ENCODE peak calls at places on chromosome 22, in seven cellular contexts. X is chondrocyte; M is stromal cell of bone marrow; J is stimulated activated CD8-positive, alpha-beta memory T cell treated with anti-CD3 and anti-CD28 coated beads, Interleukin-15, amount 100 ng/mL, for 24 hours; K is stimulated activated CD4-positive, alpha-beta T cell treated with anti-CD3 and anti-CD28 coated beads, Interleukin-1b, Interleukin-23, amount 100 ng/mL, for 24 hours; U is activated CD4-positive, alpha-beta T cell treated with anti-CD3 and anti-CD28 coated beads, Interleukin-2, amount 50 U/mL, for 1 hour; Z is pancreas. G is an unnamed sample.

GRCh38 chr22:49368976-49369725 is 458.5 kb downstream of the BRD1 start:
- DNase-seq in X (peak), M (no peak), J (no peak), K (no peak), U (no peak), Z (peak), G (peak)

GRCh38 chr22:33859311-33859710 is 61.0 kb downstream of the LARGE1 start:
- DNase-seq in X (no peak), M (no peak), J (no peak), K (no peak), U (no peak), Z (no peak), G (no peak)

GRCh38 chr22:35174398-35174797 is 82.9 kb upstream of the HMGXB4 start:
- DNase-seq in X (no peak), M (no peak), J (no peak), K (no peak), U (no peak), Z (no peak), G (no peak)

GRCh38 chr22:23243006-23243573 is 62.8 kb downstream of the BCR start:
- DNase-seq in X (no peak), M (no peak), J (no peak), K (peak), U (peak), Z (no peak), G (no peak)

GRCh38 chr22:49683032-49683431 is 144.6 kb downstream of the BRD1 start:
- DNase-seq in X (no peak), M (no peak), J (no peak), K (no peak), U (no peak), Z (no peak), G (no peak)

GRCh38 chr22:36930041-36930935 is 16.9 kb downstream of the CSF2RB start:
- DNase-seq in X (peak), M (no peak), J (no peak), K (no peak), U (no peak), Z (no peak), G (no peak)

GRCh38 chr22:46758867-46759290 is 3.6 kb upstream of the TBC1D22A start:
- DNase-seq in X (peak), M (peak), J (no peak), K (peak), U (peak), Z (peak), G (peak)

GRCh38 chr22:46791201-46791731 is 28.8 kb downstream of the TBC1D22A start:
- DNase-seq in X (no peak), M (peak), J (peak), K (peak), U (peak), Z (no peak), G (peak)

GRCh38 chr22:19668748-19669147 is 45.6 kb upstream of the SEPTIN5 start:
- DNase-seq in X (no peak), M (no peak), J (no peak), K (no peak), U (no peak), Z (no peak), G (no peak)

GRCh38 chr22:36245805-36246356 is 6.6 kb upstream of the APOL2 start:
- DNase-seq in X (no peak), M (no peak), J (no peak), K (no peak), U (no peak), Z (no peak), G (no peak)

GRCh38 chr22:40654522-40655167 is 18.1 kb upstream of the MRTFA start:
- DNase-seq in X (no peak), M (peak), J (no peak), K (no peak), U (no peak), Z (no peak), G (no peak)

GRCh38 chr22:37564111-37564711 is 3.9 kb downstream of the CDC42EP1 start:
- DNase-seq in X (no peak), M (no peak), J (no peak), K (no peak), U (no peak), Z (no peak), G (no peak)

GRCh38 chr22:30712094-30712493 is 17.4 kb downstream of the OSBP2 start:
- DNase-seq in X (no peak), M (no peak), J (no peak), K (no peak), U (no peak), Z (no peak), G (no peak)

GRCh38 chr22:31141551-31141950 is 1.2 kb upstream of the PLA2G3 start:
- DNase-seq in X (no peak), M (no peak), J (no peak), K (no peak), U (no peak), Z (peak), G (no peak)

GRCh38 chr22:37349043-37349814 is 66.9 kb downstream of the CYTH4 start:
- DNase-seq in X (no peak), M (no peak), J (no peak), K (no peak), U (no peak), Z (no peak), G (no peak)

GRCh38 chr22:16603448-16603768 is 10.8 kb upstream of the CCT8L2 start:
- DNase-seq in X (no peak), M (no peak), J (no peak), K (no peak), U (no peak), Z (no peak), G (no peak)

GRCh38 chr22:37373451-37373850 is 53.8 kb downstream of the ELFN2 start:
- DNase-seq in X (no peak), M (no peak), J (no peak), K (no peak), U (no peak), Z (no peak), G (no peak)

GRCh38 chr22:21710156-21710555 is 25.4 kb downstream of the YPEL1 start:
- DNase-seq in X (no peak), M (no peak), J (no peak), K (no peak), U (no peak), Z (no peak), G (no peak)